ENCODE peak calls at places on chromosomes 2 and 18, in ten cellular contexts. X is GM23248; B is naive thymus-derived CD8-positive, alpha-beta T cell; M is prostate gland; K is heart right ventricle; N is mesothelial cell of epicardium; T is GF-D8; F is H54; J is effector CD4-positive, alpha-beta T cell; C is brain microvascular endothelial cell. W is an unnamed sample.
A peak's percentile ranks its signal among the peaks of the same experiment; 100 is the strongest.

GRCh38 chr18:32040936-32041335 is 22.3 kb downstream of the RNF125 start:
- DNase-seq in X (no peak), B (peak; percentile 30), M (no peak), K (no peak), N (no peak), T (peak; percentile 98), F (no peak), J (peak; percentile 21), C (no peak), W (no peak)

GRCh38 chr2:135258193-135258592 is 206.1 kb downstream of the RAB3GAP1 start:
- DNase-seq in X (no peak), B (no peak), M (no peak), K (no peak), N (no peak), T (no peak), F (no peak), J (no peak), C (no peak), W (no peak)

GRCh38 chr2:237435844-237436590 is 22.1 kb upstream of the COL6A3 start:
- DNase-seq in X (peak; percentile 95), B (no peak), M (no peak), K (peak; percentile 62), N (no peak), T (no peak), F (no peak), J (no peak), C (peak; percentile 95), W (no peak)

GRCh38 chr2:120641366-120641771 is 94.3 kb upstream of the GLI2 start:
- DNase-seq in X (peak; percentile 51), B (no peak), M (no peak), K (no peak), N (no peak), T (no peak), F (no peak), J (no peak), C (peak; percentile 67), W (no peak)

GRCh38 chr2:47269316-47270232 is 114.5 kb upstream of the STPG4 start:
- DNase-seq in X (peak; percentile 99), B (no peak), M (peak; percentile 19), K (peak; percentile 54), N (no peak), T (no peak), F (peak; percentile 87), J (no peak), C (peak; percentile 97), W (no peak)

GRCh38 chr2:160431441-160431840 is 62.2 kb downstream of the RBMS1 start:
- DNase-seq in X (peak; percentile 45), B (no peak), M (no peak), K (no peak), N (no peak), T (no peak), F (no peak), J (no peak), C (no peak), W (no peak)

GRCh38 chr2:75595541-75596395 is 35.0 kb upstream of the EVA1A start:
- DNase-seq in X (peak; percentile 88), B (no peak), M (no peak), K (no peak), N (no peak), T (no peak), F (no peak), J (no peak), C (peak; percentile 75), W (no peak)

GRCh38 chr2:55891671-55892071 is 31.9 kb downstream of the EFEMP1 start:
- DNase-seq in X (no peak), B (no peak), M (no peak), K (no peak), N (no peak), T (no peak), F (no peak), J (no peak), C (no peak), W (no peak)

GRCh38 chr2:40105593-40105992 is 326.5 kb upstream of the THUMPD2 start:
- DNase-seq in X (peak; percentile 66), B (no peak), M (no peak), K (no peak), N (no peak), T (no peak), F (no peak), J (no peak), C (no peak), W (no peak)

GRCh38 chr18:74083071-74083954 is 64.3 kb downstream of the FBXO15 start:
- DNase-seq in X (no peak), B (no peak), M (no peak), K (no peak), N (no peak), T (no peak), F (no peak), J (no peak), C (no peak), W (no peak)

GRCh38 chr2:173229086-173229485 is 125.6 kb upstream of the CDCA7 start:
- DNase-seq in X (no peak), B (no peak), M (no peak), K (no peak), N (no peak), T (no peak), F (no peak), J (no peak), C (no peak), W (no peak)

GRCh38 chr18:79720359-79720733 is 40.7 kb downstream of the CTDP1 start:
- DNase-seq in X (peak; percentile 38), B (no peak), M (no peak), K (no peak), N (no peak), T (no peak), F (no peak), J (no peak), C (no peak), W (no peak)

GRCh38 chr2:231393149-231394131 is 2.1 kb upstream of the B3GNT7 start:
- DNase-seq in X (no peak), B (no peak), M (no peak), K (no peak), N (no peak), T (no peak), F (no peak), J (no peak), C (no peak), W (no peak)

GRCh38 chr2:142843731-142844130 is 33.7 kb upstream of the KYNU start:
- DNase-seq in X (no peak), B (no peak), M (no peak), K (no peak), N (no peak), T (no peak), F (no peak), J (no peak), C (no peak), W (no peak)

W was measured in pancreas.